ENCODE peak calls at places on chromosomes 1 and 21, in four cellular contexts. O is K562, W is H1, D is SK-N-SH. V is an unnamed sample.

GRCh38 chr21:14591882-14592281 is 45.8 kb upstream of the SAMSN1 start:
- DNase-seq in D (no peak), W (no peak), O (no peak), V (no peak)

GRCh38 chr1:224205438-224205840 is 22.4 kb downstream of the DEGS1 start:
- DNase-seq in D (peak), O (peak), W (no peak), V (no peak)

GRCh38 chr1:207670192-207670591 is 25.3 kb downstream of the CR1L start:
- DNase-seq in W (no peak), O (no peak), D (no peak), V (no peak)

GRCh38 chr1:6188466-6188865 is 8.3 kb upstream of the CHD5 start:
- DNase-seq in D (no peak), O (no peak), W (no peak), V (no peak)

GRCh38 chr1:219340796-219341195 is 167.1 kb downstream of the LYPLAL1 start:
- DNase-seq in D (no peak), O (no peak), W (no peak), V (no peak)

GRCh38 chr1:177343445-177343844 is 172.7 kb downstream of the BRINP2 start:
- DNase-seq in W (no peak), D (no peak), O (no peak), V (no peak)

GRCh38 chr1:3312894-3313578 is 141.4 kb upstream of the ARHGEF16 start:
- DNase-seq in O (peak), W (no peak), D (no peak), V (peak)

GRCh38 chr1:96730574-96731298 is 9.2 kb downstream of the PTBP2 start:
- DNase-seq in W (no peak), D (no peak), O (no peak), V (no peak)

GRCh38 chr1:228900099-228900965 is 165.1 kb downstream of the RHOU start:
- DNase-seq in D (peak), O (no peak), W (peak), V (no peak)

GRCh38 chr1:202656951-202657646 is 53.2 kb downstream of the SYT2 start:
- DNase-seq in W (peak), O (peak), D (no peak), V (peak)

GRCh38 chr21:46057710-46058241 is 40.1 kb upstream of the COL6A2 start:
- DNase-seq in O (no peak), W (no peak), D (no peak), V (no peak)

GRCh38 chr1:2213576-2214505 is 14.3 kb upstream of the SKI start:
- DNase-seq in O (no peak), W (no peak), D (no peak), V (no peak)

GRCh38 chr1:9655127-9655723 is 3.7 kb downstream of the PIK3CD start:
- DNase-seq in W (no peak), D (no peak), O (no peak), V (no peak)

GRCh38 chr1:240242601-240243144 is 151.0 kb downstream of the FMN2 start:
- DNase-seq in D (peak), O (no peak), W (no peak), V (no peak)

GRCh38 chr1:186738896-186739295 is 58.7 kb upstream of the PTGS2 start:
- DNase-seq in W (no peak), O (no peak), D (no peak), V (no peak)

GRCh38 chr1:32138965-32139364 is 31.1 kb downstream of the KPNA6 start:
- DNase-seq in W (no peak), O (no peak), D (no peak), V (no peak)

GRCh38 chr1:60995093-60995492 is 87.3 kb upstream of the NFIA start:
- DNase-seq in O (no peak), D (no peak), W (no peak), V (no peak)

GRCh38 chr1:53641481-53642214 is 97.3 kb downstream of the GLIS1 start:
- DNase-seq in D (peak), W (no peak), O (no peak), V (peak)

GRCh38 chr1:181482001-181482430 is 1.3 kb upstream of the CACNA1E start:
- DNase-seq in O (no peak), D (no peak), W (no peak), V (peak)
- TF ChIP-seq TEAD4 in O (no peak), D (no peak), W (no peak), V (no peak)

DNA sequence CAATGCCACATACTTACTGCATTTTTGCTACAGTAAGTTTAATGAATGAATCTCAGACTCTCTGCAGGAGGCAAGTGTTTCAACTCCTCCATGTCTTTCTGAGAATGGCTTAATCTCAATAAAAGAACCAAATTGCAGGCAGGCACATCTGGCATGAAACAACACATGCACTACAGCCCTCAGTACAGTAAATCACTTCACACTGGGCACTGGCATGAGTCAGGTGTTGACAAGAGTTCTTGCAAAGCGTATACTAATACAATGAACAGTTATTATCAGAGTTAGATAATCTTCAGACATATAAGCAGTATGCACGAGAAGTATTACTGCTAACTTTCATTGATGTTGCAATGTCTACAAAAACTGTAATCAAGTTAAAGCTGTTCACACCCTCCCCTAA is 1386.8 kb downstream of the MRPL39 start:
- DNase-seq in W (no peak), O (no peak), D (no peak), V (no peak)
- TF ChIP-seq TEAD4 in W (no peak), O (no peak), D (no peak), V (no peak)

GRCh38 chr1:20123696-20124450 is 4.5 kb upstream of the PLA2G2D start:
- DNase-seq in W (no peak), O (no peak), D (no peak), V (no peak)
- TF ChIP-seq TEAD4 in W (no peak), O (no peak), D (no peak), V (no peak)

GRCh38 chr1:235078927-235079381 is 49.7 kb downstream of the TOMM20 start:
- DNase-seq in D (no peak), O (no peak), W (no peak), V (no peak)
- TF ChIP-seq TEAD4 in D (no peak), O (no peak), W (no peak), V (no peak)

GRCh38 chr1:28897789-28898188 is 16.6 kb upstream of the EPB41 start:
- DNase-seq in W (no peak), D (no peak), O (no peak), V (no peak)
- TF ChIP-seq TEAD4 in W (no peak), D (no peak), O (no peak), V (no peak)

GRCh38 chr21:42346866-42347600 is 3.8 kb downstream of the TFF2 start:
- DNase-seq in W (no peak), O (no peak), D (no peak), V (no peak)

GRCh38 chr21:42349420-42350075 is 1.2 kb downstream of the TFF2 start:
- DNase-seq in O (no peak), W (no peak), D (no peak), V (no peak)

GRCh38 chr21:42346441-42346840 is 4.4 kb downstream of the TFF2 start:
- DNase-seq in D (no peak), W (no peak), O (no peak), V (no peak)

GRCh38 chr21:42348762-42349161 is 2.0 kb downstream of the TFF2 start:
- DNase-seq in D (no peak), O (no peak), W (no peak), V (no peak)

DNA sequence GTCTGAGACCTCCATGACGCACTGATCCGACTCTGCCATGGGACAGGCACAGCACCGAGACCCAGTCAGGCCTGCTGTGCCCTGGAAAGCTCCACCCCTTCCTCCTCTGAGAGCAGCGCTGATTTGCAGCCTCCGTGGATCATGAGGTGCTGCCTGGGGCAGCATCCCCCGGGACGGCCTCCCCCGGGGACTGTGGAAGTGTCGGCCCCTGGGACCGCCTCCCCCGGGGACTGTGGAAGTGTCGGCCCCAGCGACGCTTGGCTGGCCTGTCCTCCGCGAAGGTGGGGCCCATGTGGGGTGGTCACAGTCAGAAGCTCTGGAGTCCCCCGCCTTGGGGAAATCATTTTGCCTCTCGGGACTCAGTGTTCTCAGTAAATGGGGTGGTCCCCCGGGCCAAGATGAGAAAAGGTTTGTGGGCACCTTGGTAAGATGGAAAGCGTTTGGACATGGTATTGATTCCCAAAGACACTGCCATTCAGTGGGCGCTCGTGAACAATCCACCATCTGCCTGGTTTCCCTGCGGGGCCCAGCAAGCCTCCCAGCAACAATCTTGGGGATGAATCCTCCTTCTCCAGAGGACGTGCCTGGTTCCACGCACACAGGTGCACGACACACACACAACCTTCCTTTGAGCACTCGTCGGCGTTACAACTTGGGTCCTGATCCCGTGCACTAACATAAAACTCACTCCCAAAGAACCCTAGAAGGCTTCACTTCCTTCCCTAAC is 3.0 kb downstream of the TFF2 start:
- DNase-seq in O (no peak), D (no peak), W (no peak), V (no peak)
- TF ChIP-seq TEAD4 in O (no peak), D (no peak), W (no peak), V (no peak)

GRCh38 chr21:36756527-36756926 is 57.6 kb downstream of the SIM2 start:
- DNase-seq in D (no peak), W (no peak), O (no peak), V (no peak)
- TF ChIP-seq TEAD4 in D (no peak), W (no peak), O (no peak), V (no peak)